ENCODE peak calls at places on chromosomes 13 and 19, in six cellular contexts. One of them, this sample, is unnamed.

GRCh38 chr13:89688908-89689307 is 1658.6 kb upstream of the MIR17HG start:
- DNase-seq in A549: no peak
- DNase-seq in K562: no peak
- DNase-seq in endothelial cell of umbilical vein: no peak
- DNase-seq in HepG2: no peak
- DNase-seq in GM12878: no peak
- DNase-seq in this sample: no peak

GRCh38 chr13:106570354-106570822 is 2.5 kb upstream of the ARGLU1 start:
- DNase-seq in A549: peak; percentile 91
- DNase-seq in K562: peak; percentile 58
- DNase-seq in endothelial cell of umbilical vein: peak; percentile 90
- DNase-seq in HepG2: no peak
- DNase-seq in GM12878: no peak
- DNase-seq in this sample: peak; percentile 81

GRCh38 chr13:29578300-29579048 is 17.0 kb downstream of the SLC7A1 start:
- DNase-seq in A549: no peak
- DNase-seq in K562: peak; percentile 17
- DNase-seq in endothelial cell of umbilical vein: peak; percentile 55
- DNase-seq in HepG2: no peak
- DNase-seq in GM12878: no peak
- DNase-seq in this sample: no peak

GRCh38 chr19:23673132-23673531 is 13.9 kb downstream of the ZNF675 start:
- DNase-seq in A549: no peak
- DNase-seq in K562: no peak
- DNase-seq in endothelial cell of umbilical vein: no peak
- DNase-seq in HepG2: no peak
- DNase-seq in GM12878: no peak
- DNase-seq in this sample: no peak

GRCh38 chr19:56176881-56177280 is 1.1 kb downstream of the GALP start:
- DNase-seq in A549: no peak
- DNase-seq in K562: no peak
- DNase-seq in endothelial cell of umbilical vein: no peak
- DNase-seq in HepG2: no peak
- DNase-seq in GM12878: no peak
- DNase-seq in this sample: no peak

GRCh38 chr19:6925801-6926751 is 38.7 kb downstream of the ADGRE1 start:
- DNase-seq in A549: peak; percentile 84
- DNase-seq in K562: no peak
- DNase-seq in endothelial cell of umbilical vein: no peak
- DNase-seq in HepG2: no peak
- DNase-seq in GM12878: peak; percentile 68
- DNase-seq in this sample: peak; percentile 11

GRCh38 chr19:34475026-34475974 is 6.3 kb upstream of the WTIP start:
- DNase-seq in A549: peak; percentile 52
- DNase-seq in K562: no peak
- DNase-seq in endothelial cell of umbilical vein: peak; percentile 38
- DNase-seq in HepG2: no peak
- DNase-seq in GM12878: no peak
- DNase-seq in this sample: peak; percentile 80

GRCh38 chr13:43475135-43475534 is 311.6 kb downstream of the ENOX1 start:
- DNase-seq in A549: no peak
- DNase-seq in K562: no peak
- DNase-seq in endothelial cell of umbilical vein: no peak
- DNase-seq in HepG2: no peak
- DNase-seq in GM12878: no peak
- DNase-seq in this sample: no peak

GRCh38 chr19:3692141-3693029 is 7.9 kb downstream of the PIP5K1C start:
- DNase-seq in A549: no peak
- DNase-seq in K562: peak; percentile 67
- DNase-seq in endothelial cell of umbilical vein: no peak
- DNase-seq in HepG2: no peak
- DNase-seq in GM12878: no peak
- DNase-seq in this sample: no peak

GRCh38 chr13:76210262-76210661 is 574.1 kb downstream of the LMO7 start:
- DNase-seq in A549: no peak
- DNase-seq in K562: no peak
- DNase-seq in endothelial cell of umbilical vein: no peak
- DNase-seq in HepG2: no peak
- DNase-seq in GM12878: no peak
- DNase-seq in this sample: no peak

GRCh38 chr19:4015705-4016402 is 8.3 kb downstream of the PIAS4 start:
- DNase-seq in A549: no peak
- DNase-seq in K562: no peak
- DNase-seq in endothelial cell of umbilical vein: no peak
- DNase-seq in HepG2: no peak
- DNase-seq in GM12878: no peak
- DNase-seq in this sample: no peak

GRCh38 chr19:19997656-19998268 is 41.5 kb downstream of the ZNF682 start:
- DNase-seq in A549: no peak
- DNase-seq in K562: no peak
- DNase-seq in endothelial cell of umbilical vein: no peak
- DNase-seq in HepG2: no peak
- DNase-seq in GM12878: no peak
- DNase-seq in this sample: peak; percentile 49

GRCh38 chr19:50332264-50333038 is 3.3 kb upstream of the KCNC3 start:
- DNase-seq in A549: no peak
- DNase-seq in K562: no peak
- DNase-seq in endothelial cell of umbilical vein: no peak
- DNase-seq in HepG2: no peak
- DNase-seq in GM12878: no peak
- DNase-seq in this sample: no peak

GRCh38 chr13:33138441-33138840 is 122.2 kb downstream of the KL start:
- DNase-seq in A549: no peak
- DNase-seq in K562: no peak
- DNase-seq in endothelial cell of umbilical vein: no peak
- DNase-seq in HepG2: no peak
- DNase-seq in GM12878: no peak
- DNase-seq in this sample: no peak

GRCh38 chr13:27113436-27113835 is 58.2 kb downstream of the USP12 start:
- DNase-seq in A549: no peak
- DNase-seq in K562: no peak
- DNase-seq in endothelial cell of umbilical vein: no peak
- DNase-seq in HepG2: no peak
- DNase-seq in GM12878: no peak
- DNase-seq in this sample: no peak

GRCh38 chr19:3184847-3185481 is 766 bp upstream of the NCLN start:
- DNase-seq in A549: no peak
- DNase-seq in K562: peak; percentile 66
- DNase-seq in endothelial cell of umbilical vein: no peak
- DNase-seq in HepG2: no peak
- DNase-seq in GM12878: no peak
- DNase-seq in this sample: no peak

GRCh38 chr13:44762946-44763345 is 186.8 kb upstream of the TSC22D1 start:
- DNase-seq in A549: no peak
- DNase-seq in K562: no peak
- DNase-seq in endothelial cell of umbilical vein: peak; percentile 21
- DNase-seq in HepG2: no peak
- DNase-seq in GM12878: no peak
- DNase-seq in this sample: no peak

GRCh38 chr13:44764334-44764733 is 188.2 kb upstream of the TSC22D1 start:
- DNase-seq in A549: no peak
- DNase-seq in K562: no peak
- DNase-seq in endothelial cell of umbilical vein: no peak
- DNase-seq in HepG2: no peak
- DNase-seq in GM12878: no peak
- DNase-seq in this sample: peak; percentile 7

GRCh38 chr13:44760434-44760833 is 184.3 kb upstream of the TSC22D1 start:
- DNase-seq in A549: no peak
- DNase-seq in K562: no peak
- DNase-seq in endothelial cell of umbilical vein: no peak
- DNase-seq in HepG2: no peak
- DNase-seq in GM12878: no peak
- DNase-seq in this sample: no peak

GRCh38 chr13:44765076-44765475 is 188.9 kb upstream of the TSC22D1 start:
- DNase-seq in A549: no peak
- DNase-seq in K562: no peak
- DNase-seq in endothelial cell of umbilical vein: no peak
- DNase-seq in HepG2: peak; percentile 79
- DNase-seq in GM12878: no peak
- DNase-seq in this sample: no peak

DNA sequence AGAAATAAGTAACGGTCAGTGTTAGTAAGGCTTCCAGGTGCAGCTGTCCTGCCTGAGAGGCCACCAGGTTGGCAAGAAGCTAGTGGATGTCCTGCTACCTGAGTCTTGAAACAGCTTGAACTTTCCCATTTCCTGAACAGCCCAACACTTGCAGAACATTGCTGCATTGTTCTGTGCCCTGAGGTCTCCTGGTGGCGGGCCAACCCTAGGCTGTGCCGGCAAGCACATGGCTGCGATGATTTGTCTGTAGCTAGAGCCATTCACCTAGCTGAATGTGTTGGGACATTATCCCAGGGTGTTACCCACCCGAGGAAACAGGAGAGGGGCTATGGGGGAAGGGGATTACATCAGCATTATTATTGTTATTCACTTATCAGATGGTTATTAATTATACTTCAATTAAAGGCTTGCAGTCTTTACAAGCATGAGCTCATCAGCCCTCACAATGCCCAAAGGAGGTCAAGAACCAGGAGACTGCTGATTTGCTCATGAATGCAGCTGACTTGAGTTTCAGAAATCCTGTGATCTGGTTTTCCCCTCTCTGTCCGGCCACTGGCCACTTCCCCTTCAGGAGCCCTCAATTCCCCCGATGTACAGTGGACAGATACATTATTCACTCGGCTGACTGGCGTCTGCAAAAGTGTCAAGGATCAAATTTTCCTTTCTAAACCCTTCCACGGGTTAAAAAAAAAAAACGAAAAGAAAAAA is 187.6 kb upstream of the TSC22D1 start:
- DNase-seq in A549: no peak
- DNase-seq in K562: no peak
- DNase-seq in endothelial cell of umbilical vein: peak; percentile 58
- DNase-seq in HepG2: no peak
- DNase-seq in GM12878: no peak
- DNase-seq in this sample: no peak
- TF ChIP-seq MYC in A549: no peak
- TF ChIP-seq MYC in K562: no peak
- TF ChIP-seq MYC in endothelial cell of umbilical vein: no peak
- TF ChIP-seq MYC in HepG2: no peak
- TF ChIP-seq MYC in GM12878: no peak
- TF ChIP-seq MYC in this sample: no peak

GRCh38 chr13:67183151-67183550 is 47.0 kb downstream of the PCDH9 start:
- DNase-seq in A549: no peak
- DNase-seq in K562: no peak
- DNase-seq in endothelial cell of umbilical vein: peak; percentile 64
- DNase-seq in HepG2: no peak
- DNase-seq in GM12878: no peak
- DNase-seq in this sample: no peak

GRCh38 chr13:67184247-67184646 is 45.9 kb downstream of the PCDH9 start:
- DNase-seq in A549: peak; percentile 57
- DNase-seq in K562: peak; percentile 3
- DNase-seq in endothelial cell of umbilical vein: no peak
- DNase-seq in HepG2: no peak
- DNase-seq in GM12878: no peak
- DNase-seq in this sample: no peak

GRCh38 chr13:67192751-67193150 is 37.4 kb downstream of the PCDH9 start:
- DNase-seq in A549: no peak
- DNase-seq in K562: no peak
- DNase-seq in endothelial cell of umbilical vein: no peak
- DNase-seq in HepG2: no peak
- DNase-seq in GM12878: no peak
- DNase-seq in this sample: no peak

GRCh38 chr13:67186985-67187569 is 43.1 kb downstream of the PCDH9 start:
- DNase-seq in A549: peak; percentile 86
- DNase-seq in K562: no peak
- DNase-seq in endothelial cell of umbilical vein: no peak
- DNase-seq in HepG2: no peak
- DNase-seq in GM12878: no peak
- DNase-seq in this sample: no peak
- TF ChIP-seq MYC in A549: no peak
- TF ChIP-seq MYC in K562: no peak
- TF ChIP-seq MYC in endothelial cell of umbilical vein: no peak
- TF ChIP-seq MYC in HepG2: no peak
- TF ChIP-seq MYC in GM12878: no peak
- TF ChIP-seq MYC in this sample: no peak

GRCh38 chr13:31769581-31769980 is 30.3 kb downstream of the RXFP2 start:
- DNase-seq in A549: no peak
- DNase-seq in K562: no peak
- DNase-seq in endothelial cell of umbilical vein: no peak
- DNase-seq in HepG2: no peak
- DNase-seq in GM12878: no peak
- DNase-seq in this sample: no peak

GRCh38 chr13:31767175-31767900 is 28.0 kb downstream of the RXFP2 start:
- DNase-seq in A549: no peak
- DNase-seq in K562: no peak
- DNase-seq in endothelial cell of umbilical vein: no peak
- DNase-seq in HepG2: no peak
- DNase-seq in GM12878: no peak
- DNase-seq in this sample: no peak

GRCh38 chr13:31765441-31765840 is 26.1 kb downstream of the RXFP2 start:
- DNase-seq in A549: no peak
- DNase-seq in K562: no peak
- DNase-seq in endothelial cell of umbilical vein: no peak
- DNase-seq in HepG2: no peak
- DNase-seq in GM12878: no peak
- DNase-seq in this sample: no peak

GRCh38 chr13:31764556-31764955 is 25.2 kb downstream of the RXFP2 start:
- DNase-seq in A549: no peak
- DNase-seq in K562: no peak
- DNase-seq in endothelial cell of umbilical vein: no peak
- DNase-seq in HepG2: no peak
- DNase-seq in GM12878: no peak
- DNase-seq in this sample: no peak

GRCh38 chr13:31768351-31768750 is 29.0 kb downstream of the RXFP2 start:
- DNase-seq in A549: no peak
- DNase-seq in K562: no peak
- DNase-seq in endothelial cell of umbilical vein: no peak
- DNase-seq in HepG2: no peak
- DNase-seq in GM12878: no peak
- DNase-seq in this sample: no peak
- TF ChIP-seq MYC in A549: no peak
- TF ChIP-seq MYC in K562: no peak
- TF ChIP-seq MYC in endothelial cell of umbilical vein: no peak
- TF ChIP-seq MYC in HepG2: no peak
- TF ChIP-seq MYC in GM12878: no peak
- TF ChIP-seq MYC in this sample: no peak

GRCh38 chr19:18832331-18833140 is 777 bp downstream of the UPF1 start:
- DNase-seq in A549: peak; percentile 32
- DNase-seq in K562: peak; percentile 71
- DNase-seq in endothelial cell of umbilical vein: peak; percentile 40
- DNase-seq in HepG2: peak; percentile 46
- DNase-seq in GM12878: no peak
- DNase-seq in this sample: peak; percentile 47
- TF ChIP-seq MYC in A549: no peak
- TF ChIP-seq MYC in K562: no peak
- TF ChIP-seq MYC in endothelial cell of umbilical vein: no peak
- TF ChIP-seq MYC in HepG2: peak; percentile 2
- TF ChIP-seq MYC in GM12878: no peak
- TF ChIP-seq MYC in this sample: no peak

GRCh38 chr19:15516363-15516762 is 8.0 kb downstream of the CYP4F22 start:
- DNase-seq in A549: no peak
- DNase-seq in K562: no peak
- DNase-seq in endothelial cell of umbilical vein: no peak
- DNase-seq in HepG2: no peak
- DNase-seq in GM12878: no peak
- DNase-seq in this sample: no peak
- TF ChIP-seq MYC in A549: no peak
- TF ChIP-seq MYC in K562: no peak
- TF ChIP-seq MYC in endothelial cell of umbilical vein: no peak
- TF ChIP-seq MYC in HepG2: no peak
- TF ChIP-seq MYC in GM12878: no peak
- TF ChIP-seq MYC in this sample: no peak